ENCODE peak calls at places on chromosome 2, in seven cellular contexts. H is mesothelial cell of epicardium; U is A549; V is activated T-cell treated with anti-CD3 and anti-CD28 coated beads, Interleukin-2, amount 50 U/mL, for 72 hours; C is activated CD4-positive, CD25-positive, alpha-beta regulatory T cell; Y is Ammon's horn; F is LoVo. B is an unnamed sample.

GRCh38 chr2:71471276-71471675 is 17.9 kb downstream of the DYSF start:
- DNase-seq in H (no peak), U (no peak), V (no peak), C (no peak), Y (no peak), F (no peak), B (no peak)

GRCh38 chr2:118801154-118801553 is 46.3 kb downstream of the EN1 start:
- DNase-seq in H (no peak), U (no peak), V (no peak), C (no peak), Y (no peak), F (no peak), B (no peak)

GRCh38 chr2:168203762-168204693 is 43.4 kb downstream of the STK39 start:
- DNase-seq in H (no peak), U (no peak), V (no peak), C (no peak), Y (no peak), F (no peak), B (no peak)

GRCh38 chr2:190304404-190304803 is 15.2 kb downstream of the HIBCH start:
- DNase-seq in H (no peak), U (no peak), V (no peak), C (no peak), Y (no peak), F (no peak), B (no peak)

GRCh38 chr2:136208682-136209081 is 90.7 kb upstream of the CXCR4 start:
- DNase-seq in H (no peak), U (no peak), V (no peak), C (no peak), Y (no peak), F (no peak), B (no peak)

GRCh38 chr2:1051075-1051474 is 100.4 kb downstream of the SNTG2 start:
- DNase-seq in H (no peak), U (no peak), V (no peak), C (no peak), Y (no peak), F (no peak), B (no peak)

GRCh38 chr2:97745474-97746172 is 32.2 kb downstream of the ZAP70 start:
- DNase-seq in H (no peak), U (no peak), V (peak; percentile 67), C (no peak), Y (no peak), F (no peak), B (peak; percentile 55)

GRCh38 chr2:28094794-28095193 is 204.3 kb downstream of the BABAM2 start:
- DNase-seq in H (no peak), U (no peak), V (no peak), C (no peak), Y (no peak), F (no peak), B (no peak)

GRCh38 chr2:100427627-100428258 is 10.3 kb upstream of the CHST10 start:
- DNase-seq in H (no peak), U (no peak), V (peak; percentile 71), C (peak; percentile 10), Y (peak; percentile 80), F (peak; percentile 7), B (peak; percentile 85)

GRCh38 chr2:109529532-109530449 is 84.0 kb downstream of the SEPTIN10 start:
- DNase-seq in H (peak; percentile 19), U (no peak), V (no peak), C (no peak), Y (no peak), F (no peak), B (no peak)

GRCh38 chr2:234091432-234091879 is 41.0 kb downstream of the SPP2 start:
- DNase-seq in H (no peak), U (no peak), V (no peak), C (no peak), Y (peak; percentile 31), F (peak; percentile 44), B (no peak)

GRCh38 chr2:21118302-21118920 is 5.4 kb upstream of the TDRD15 start:
- DNase-seq in H (no peak), U (peak; percentile 18), V (no peak), C (no peak), Y (peak; percentile 72), F (peak; percentile 6), B (peak; percentile 26)

GRCh38 chr2:38634684-38635083 is 31.2 kb upstream of the GALM start:
- DNase-seq in H (no peak), U (no peak), V (no peak), C (no peak), Y (no peak), F (no peak), B (no peak)

GRCh38 chr2:156383798-156384197 is 51.3 kb upstream of the NR4A2 start:
- DNase-seq in H (no peak), U (no peak), V (no peak), C (no peak), Y (no peak), F (no peak), B (no peak)

B was measured in activated naive CD4-positive, alpha-beta T cell treated with anti-CD3 and anti-CD28 coated beads, Interleukin-2, amount 10 ng/mL, durations not matched to agents 7 days and 5 days.